ENCODE peak calls at places on chromosome 19, in nine cellular contexts. L is body of pancreas, V is GM12878, P is upper lobe of left lung, B is heart left ventricle, Y is A549, A is IMR-90, N is gastrocnemius medialis, C is HCT116. K is an unnamed sample.

GRCh38 chr19:29662604-29663404 is 2.5 kb upstream of the PLEKHF1 start:
- ATAC-seq in V (no peak), A (peak; percentile 60), C (no peak), N (peak; percentile 5), L (peak; percentile 28), Y (no peak), P (no peak), B (peak; percentile 36), K (peak; percentile 66)

GRCh38 chr19:34309368-34310138 is 55.2 kb downstream of the GARRE1 start:
- ATAC-seq in V (no peak), P (no peak), Y (no peak), A (no peak), L (no peak), N (no peak), C (no peak), B (no peak), K (no peak)

GRCh38 chr19:40165362-40165937 is 25.8 kb upstream of the MAP3K10 start:
- ATAC-seq in V (peak; percentile 90), Y (peak; percentile 83), N (no peak), P (no peak), A (peak; percentile 81), B (peak; percentile 73), L (no peak), C (peak; percentile 93), K (no peak)

GRCh38 chr19:48681127-48681470 is 8.3 kb upstream of the NTN5 start:
- ATAC-seq in P (no peak), V (peak; percentile 67), L (no peak), B (no peak), A (peak; percentile 92), C (no peak), N (peak; percentile 50), Y (no peak), K (no peak)

GRCh38 chr19:28990522-28990921 is 222.4 kb downstream of the UQCRFS1 start:
- ATAC-seq in N (no peak), Y (peak; percentile 42), P (no peak), B (no peak), V (no peak), A (no peak), C (no peak), L (no peak), K (peak; percentile 28)

GRCh38 chr19:49151339-49152217 is 3.6 kb downstream of the HRC start:
- ATAC-seq in L (peak; percentile 49), P (peak; percentile 60), B (no peak), V (peak; percentile 32), A (no peak), N (peak; percentile 43), Y (peak; percentile 46), C (peak; percentile 69), K (no peak)

GRCh38 chr19:38425222-38425809 is 703 bp downstream of the RASGRP4 start:
- ATAC-seq in V (no peak), L (no peak), P (peak; percentile 45), B (peak; percentile 26), A (no peak), N (no peak), C (no peak), Y (peak; percentile 10), K (no peak)

GRCh38 chr19:55223291-55224037 is 5.1 kb downstream of the TMEM86B start:
- ATAC-seq in A (no peak), B (no peak), Y (peak; percentile 36), L (no peak), V (no peak), N (no peak), C (no peak), P (no peak), K (no peak)

GRCh38 chr19:9597027-9597426 is 12.7 kb upstream of the ZNF121 start:
- ATAC-seq in P (no peak), L (no peak), Y (no peak), N (no peak), C (peak; percentile 87), V (no peak), B (no peak), A (peak; percentile 84), K (no peak)

GRCh38 chr19:40941481-40942219 is 49.4 kb upstream of the CYP2B6 start:
- ATAC-seq in N (no peak), Y (peak; percentile 46), C (no peak), P (no peak), V (no peak), L (no peak), B (no peak), A (no peak), K (no peak)

GRCh38 chr19:28633223-28634030 is 579.5 kb downstream of the UQCRFS1 start:
- ATAC-seq in C (no peak), L (peak; percentile 50), V (peak; percentile 20), A (no peak), Y (peak; percentile 72), P (peak; percentile 51), N (peak; percentile 78), B (peak; percentile 57), K (no peak)

GRCh38 chr19:22532388-22533310 is 101.5 kb upstream of the ZNF492 start:
- ATAC-seq in N (no peak), C (no peak), L (peak; percentile 95), B (peak; percentile 83), Y (no peak), P (peak; percentile 65), A (no peak), V (no peak), K (peak; percentile 95)

GRCh38 chr19:10667867-10668266 is 13.7 kb downstream of the ILF3 start:
- ATAC-seq in N (no peak), Y (no peak), C (no peak), B (no peak), A (no peak), V (peak; percentile 13), L (no peak), P (no peak), K (no peak)

GRCh38 chr19:54096642-54097106 is 3.9 kb downstream of the OSCAR start:
- ATAC-seq in L (no peak), P (no peak), V (peak; percentile 38), A (peak; percentile 56), B (peak; percentile 52), C (peak; percentile 70), N (no peak), Y (peak; percentile 88), K (peak; percentile 32)

GRCh38 chr19:10712041-10712440 is 5.8 kb upstream of the DNM2 start:
- ATAC-seq in A (no peak), C (no peak), B (no peak), V (no peak), P (no peak), N (no peak), Y (no peak), L (no peak), K (no peak)

GRCh38 chr19:38838208-38838985 is 6.8 kb upstream of the ECH1 start:
- ATAC-seq in B (no peak), N (peak; percentile 60), Y (peak; percentile 6), V (no peak), L (peak; percentile 19), C (peak; percentile 50), A (no peak), P (no peak), K (no peak)

GRCh38 chr19:57434386-57435061 is 601 bp upstream of the ZNF749 start:
- ATAC-seq in Y (peak; percentile 25), A (peak; percentile 42), P (no peak), C (peak; percentile 4), N (peak; percentile 12), B (peak; percentile 3), V (peak; percentile 29), L (peak; percentile 15), K (peak; percentile 12)

GRCh38 chr19:21326169-21326568 is 3.0 kb downstream of the ZNF708 start:
- ATAC-seq in Y (no peak), B (no peak), C (no peak), A (no peak), L (no peak), N (no peak), V (no peak), P (no peak), K (no peak)

GRCh38 chr19:21328402-21328801 is 808 bp downstream of the ZNF708 start:
- ATAC-seq in N (no peak), Y (no peak), B (no peak), A (peak; percentile 4), V (peak; percentile 51), C (no peak), P (no peak), L (no peak), K (no peak)

DNA sequence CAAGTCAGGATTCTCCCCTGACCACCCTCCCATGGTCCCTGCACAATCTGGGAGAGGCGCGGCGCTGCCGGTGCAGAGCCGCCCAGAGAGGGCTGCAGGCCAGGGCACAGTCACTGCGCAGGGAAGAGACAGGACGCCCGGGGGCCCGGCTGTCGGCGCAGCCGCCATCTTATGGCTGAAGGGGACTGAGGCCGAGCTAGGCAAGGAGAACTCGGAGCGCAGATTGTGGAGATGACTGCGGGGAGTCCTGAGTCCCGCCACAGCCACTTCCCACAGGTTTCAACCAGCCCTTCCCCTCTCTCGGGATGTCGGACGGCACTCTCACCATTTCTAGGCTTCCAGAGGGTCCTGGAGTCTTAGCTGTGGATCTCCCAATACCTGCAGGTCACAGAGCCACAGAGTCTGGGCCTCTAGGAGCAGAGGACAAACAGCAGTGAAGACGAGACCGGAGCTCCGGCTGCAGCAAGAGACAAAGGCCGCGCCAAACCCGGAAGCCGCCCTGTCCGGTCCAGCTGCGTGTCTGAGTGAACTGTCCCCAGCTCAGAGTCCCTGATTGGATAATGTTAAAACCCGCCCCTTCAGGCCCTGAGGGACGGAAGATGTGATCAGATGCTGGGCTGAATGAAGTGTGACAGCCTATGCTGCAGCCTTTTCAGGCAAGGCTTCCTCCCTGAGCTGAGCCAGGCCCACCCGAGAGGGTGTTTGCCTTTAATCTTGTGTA is at the start of gene ZNF708:
- ATAC-seq in V (peak; percentile 100), P (peak; percentile 99), L (peak; percentile 100), B (peak; percentile 100), A (peak; percentile 100), C (peak; percentile 99), N (peak; percentile 100), Y (peak; percentile 100), K (peak; percentile 100)
- TF ChIP-seq POLR2A in V (peak; percentile 95), P (peak; percentile 88), L (peak; percentile 96), B (peak; percentile 78), A (peak; percentile 88), C (peak; percentile 81), N (peak; percentile 70), Y (peak; percentile 59), K (peak; percentile 82)

DNA sequence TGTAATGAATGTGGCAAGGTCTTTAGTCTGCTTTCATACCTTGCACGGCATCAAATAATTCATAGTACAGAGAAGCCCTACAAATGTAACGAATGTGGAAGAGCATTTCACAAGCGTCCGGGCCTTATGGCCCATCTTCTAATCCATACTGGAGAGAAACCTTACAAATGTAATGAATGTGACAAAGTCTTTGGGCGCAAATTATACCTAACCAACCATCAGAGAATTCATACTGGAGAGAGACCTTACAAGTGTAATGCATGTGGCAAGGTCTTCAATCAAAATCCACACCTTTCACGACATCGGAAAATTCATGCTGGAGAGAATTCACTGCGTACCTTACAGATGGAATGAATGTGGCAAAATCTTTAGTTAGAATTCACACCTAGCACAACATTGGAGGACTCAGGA is 3.3 kb upstream of the ZNF880 start:
- ATAC-seq in Y (no peak), C (no peak), V (no peak), L (no peak), P (no peak), B (no peak), N (no peak), A (no peak), K (no peak)
- H3K9me3 ChIP-seq in Y (peaks cover 74% of the 10 kb centered on the region), C (peaks cover 16% of the 10 kb centered on the region), V (peaks cover 20% of the 10 kb centered on the region), L (no peaks in the 10 kb centered on the region), P (peaks cover 77% of the 10 kb centered on the region), B (peaks cover 73% of the 10 kb centered on the region), N (no peaks in the 10 kb centered on the region), A (peaks cover 52% of the 10 kb centered on the region), K (no peaks in the 10 kb centered on the region)

GRCh38 chr19:31314849-31315620 is 34.2 kb downstream of the TSHZ3 start:
- ATAC-seq in V (no peak), N (no peak), L (no peak), P (no peak), B (no peak), C (no peak), Y (peak; percentile 79), A (no peak), K (no peak)
- H3K4me1 ChIP-seq in V (no peaks in the 10 kb centered on the region), N (peaks cover 18% of the 10 kb centered on the region), L (peaks cover 4% of the 10 kb centered on the region), P (peaks cover 17% of the 10 kb centered on the region), B (peaks cover 82% of the 10 kb centered on the region), C (no peaks in the 10 kb centered on the region), Y (no peaks in the 10 kb centered on the region), A (peaks cover 25% of the 10 kb centered on the region), K (peaks cover 87% of the 10 kb centered on the region)

GRCh38 chr19:19776206-19777008 is 43.5 kb upstream of the ZNF14 start:
- ATAC-seq in C (peak; percentile 99), V (peak; percentile 99), Y (peak; percentile 100), L (peak; percentile 99), N (peak; percentile 100), B (peak; percentile 100), A (peak; percentile 99), P (peak; percentile 100), K (peak; percentile 100)
- TF ChIP-seq POLR2A in C (peak; percentile 66), V (peak; percentile 77), Y (peak; percentile 59), L (peak; percentile 96), N (peak; percentile 33), B (peak; percentile 64), A (no peak), P (peak; percentile 58), K (no peak)